ENCODE peak calls at places on chromosomes 4 and X, in nine cellular contexts. D is MM.1S; A is CD4-positive, alpha-beta memory T cell; L is colonic mucosa; R is endodermal cell; T is fibroblast of lung; V is mesenchymal stem cell; M is aorta; G is neural progenitor cell. K is an unnamed sample.

GRCh38 chrX:129161108-129161507 is 362.2 kb downstream of the SMARCA1 start:
- DNase-seq in D (no peak), A (no peak), L (no peak), R (peak; percentile 60), T (no peak), V (no peak), M (no peak), G (no peak), K (no peak)

GRCh38 chr4:3765271-3766206 is 646 bp upstream of the ADRA2C start:
- DNase-seq in D (no peak), A (no peak), L (peak; percentile 26), R (peak; percentile 89), T (peak; percentile 69), V (peak; percentile 18), M (peak; percentile 80), G (peak; percentile 90), K (peak; percentile 1)

GRCh38 chr4:140372607-140373327 is 679 bp upstream of the SCOC start:
- DNase-seq in D (peak; percentile 65), A (peak; percentile 49), L (no peak), R (peak; percentile 49), T (peak; percentile 19), V (peak; percentile 41), M (no peak), G (peak; percentile 12), K (peak; percentile 43)

GRCh38 chr4:52091811-52092210 is 40.7 kb downstream of the SPATA18 start:
- DNase-seq in D (no peak), A (no peak), L (peak; percentile 21), R (no peak), T (peak; percentile 59), V (peak; percentile 64), M (no peak), G (no peak), K (no peak)

GRCh38 chr4:137664416-137664815 is 132.1 kb upstream of the PCDH18 start:
- DNase-seq in D (no peak), A (no peak), L (no peak), R (no peak), T (peak; percentile 37), V (no peak), M (no peak), G (no peak), K (no peak)

GRCh38 chr4:110516106-110516922 is 40.4 kb downstream of the ENPEP start:
- DNase-seq in D (peak; percentile 74), A (peak; percentile 70), L (peak; percentile 85), R (peak; percentile 94), T (peak; percentile 56), V (peak; percentile 81), M (peak; percentile 63), G (peak; percentile 73), K (peak; percentile 91)

GRCh38 chr4:24937176-24937575 is 24.3 kb upstream of the CCDC149 start:
- DNase-seq in D (no peak), A (no peak), L (no peak), R (no peak), T (peak; percentile 78), V (no peak), M (no peak), G (no peak), K (no peak)

GRCh38 chr4:126533176-126533575 is 1099.6 kb upstream of the INTU start:
- DNase-seq in D (no peak), A (no peak), L (no peak), R (no peak), T (peak; percentile 34), V (peak; percentile 11), M (no peak), G (peak; percentile 59), K (no peak)

GRCh38 chr4:165011403-165011802 is 20.4 kb upstream of the TRIM60 start:
- DNase-seq in D (no peak), A (no peak), L (no peak), R (no peak), T (no peak), V (no peak), M (no peak), G (no peak), K (no peak)

GRCh38 chr4:53991821-53992220 is 72.6 kb downstream of the CHIC2 start:
- DNase-seq in D (no peak), A (no peak), L (no peak), R (no peak), T (no peak), V (no peak), M (no peak), G (no peak), K (no peak)

GRCh38 chr4:41573458-41574129 is 35.6 kb downstream of the LIMCH1 start:
- DNase-seq in D (no peak), A (no peak), L (no peak), R (no peak), T (peak; percentile 64), V (peak; percentile 49), M (no peak), G (no peak), K (no peak)

GRCh38 chrX:31658360-31658759 is 586.5 kb upstream of the FTHL17 start:
- DNase-seq in D (peak; percentile 37), A (peak; percentile 0), L (no peak), R (no peak), T (peak; percentile 30), V (peak; percentile 29), M (no peak), G (no peak), K (peak; percentile 21)

GRCh38 chr4:48945981-48946380 is 39.4 kb upstream of the OCIAD2 start:
- DNase-seq in D (no peak), A (no peak), L (no peak), R (no peak), T (no peak), V (no peak), M (no peak), G (no peak), K (no peak)

GRCh38 chr4:47494124-47494430 is 9.0 kb downstream of the ATP10D start:
- DNase-seq in D (no peak), A (no peak), L (no peak), R (no peak), T (no peak), V (no peak), M (no peak), G (no peak), K (no peak)
- H3K4me1 ChIP-seq in D (peaks cover 24% of the 10 kb centered on the region), A (no peaks in the 10 kb centered on the region), L (no peaks in the 10 kb centered on the region), R (no peaks in the 10 kb centered on the region), T (no peaks in the 10 kb centered on the region), V (peaks cover 2% of the 10 kb centered on the region), M (peaks cover 2% of the 10 kb centered on the region), G (no peaks in the 10 kb centered on the region), K (no peaks in the 10 kb centered on the region)

GRCh38 chr4:118762146-118762545 is 73.8 kb downstream of the SEC24D start:
- DNase-seq in D (no peak), A (no peak), L (no peak), R (no peak), T (no peak), V (no peak), M (no peak), G (no peak), K (no peak)

GRCh38 chr4:118762753-118763477 is 73.0 kb downstream of the SEC24D start:
- DNase-seq in D (no peak), A (no peak), L (no peak), R (no peak), T (peak; percentile 68), V (no peak), M (no peak), G (no peak), K (no peak)

GRCh38 chr4:118760493-118760892 is 75.3 kb downstream of the METTL14 start:
- DNase-seq in D (peak; percentile 86), A (no peak), L (no peak), R (no peak), T (no peak), V (no peak), M (no peak), G (no peak), K (no peak)

GRCh38 chr4:118760092-118760491 is 74.9 kb downstream of the METTL14 start:
- DNase-seq in D (peak; percentile 59), A (no peak), L (no peak), R (no peak), T (no peak), V (no peak), M (no peak), G (no peak), K (no peak)

DNA sequence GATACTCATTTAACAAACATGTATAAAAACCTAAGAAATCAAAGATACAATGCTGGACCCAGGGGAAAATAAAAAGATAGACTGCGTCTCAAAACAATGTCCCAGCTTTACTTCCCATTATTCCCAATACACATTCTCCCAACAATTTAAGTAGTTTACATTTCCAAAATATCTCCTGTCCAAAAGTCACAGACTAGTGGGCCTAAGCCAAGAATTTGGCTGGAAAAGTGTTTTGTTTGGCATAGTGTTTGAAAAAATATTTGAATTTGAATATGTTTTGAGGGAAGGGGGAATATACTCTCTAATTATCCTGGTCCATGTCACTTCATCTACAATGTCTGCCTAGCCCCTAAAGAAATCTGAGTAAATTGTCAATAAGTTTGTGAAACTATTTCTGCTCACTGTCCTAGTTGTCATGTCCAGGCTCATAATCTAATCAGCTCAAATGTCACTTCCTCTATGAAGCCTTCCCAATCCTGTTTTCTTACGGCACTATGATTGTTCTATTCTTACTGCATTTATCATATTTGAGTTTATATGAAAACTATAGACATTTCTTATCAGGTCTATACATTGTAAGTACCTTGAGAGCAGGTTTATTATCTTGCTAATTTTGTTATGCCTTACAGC is 74.4 kb downstream of the SEC24D start:
- DNase-seq in D (no peak), A (no peak), L (no peak), R (no peak), T (peak; percentile 36), V (no peak), M (no peak), G (no peak), K (no peak)
- H3K4me1 ChIP-seq in D (peaks cover 31% of the 10 kb centered on the region), A (no peaks in the 10 kb centered on the region), L (no peaks in the 10 kb centered on the region), R (no peaks in the 10 kb centered on the region), T (peaks cover 23% of the 10 kb centered on the region), V (peaks cover 1% of the 10 kb centered on the region), M (peaks cover 6% of the 10 kb centered on the region), G (no peaks in the 10 kb centered on the region), K (peaks cover 6% of the 10 kb centered on the region)

GRCh38 chr4:148431401-148431800 is 10.8 kb downstream of the NR3C2 start:
- DNase-seq in D (no peak), A (no peak), L (peak; percentile 29), R (no peak), T (no peak), V (no peak), M (no peak), G (no peak), K (peak; percentile 77)
- H3K4me1 ChIP-seq in D (peaks cover 15% of the 10 kb centered on the region), A (peaks cover 69% of the 10 kb centered on the region), L (no peaks in the 10 kb centered on the region), R (no peaks in the 10 kb centered on the region), T (no peaks in the 10 kb centered on the region), V (no peaks in the 10 kb centered on the region), M (no peaks in the 10 kb centered on the region), G (no peaks in the 10 kb centered on the region), K (no peaks in the 10 kb centered on the region)

GRCh38 chr4:176320976-176321361 is 1.2 kb downstream of the SPCS3 start:
- DNase-seq in D (no peak), A (no peak), L (no peak), R (no peak), T (no peak), V (peak; percentile 34), M (no peak), G (no peak), K (no peak)

GRCh38 chr4:176321589-176321988 is 1.8 kb downstream of the SPCS3 start:
- DNase-seq in D (no peak), A (no peak), L (no peak), R (no peak), T (no peak), V (no peak), M (no peak), G (no peak), K (no peak)

GRCh38 chr4:176319704-176320339 is at the start of gene SPCS3:
- DNase-seq in D (peak; percentile 98), A (peak; percentile 95), L (peak; percentile 97), R (peak; percentile 97), T (peak; percentile 93), V (peak; percentile 95), M (peak; percentile 98), G (peak; percentile 99), K (peak; percentile 98)

GRCh38 chr4:176320340-176320975 is 692 bp downstream of the SPCS3 start:
- DNase-seq in D (peak; percentile 83), A (peak; percentile 88), L (peak; percentile 88), R (peak; percentile 87), T (peak; percentile 87), V (peak; percentile 88), M (peak; percentile 96), G (peak; percentile 77), K (peak; percentile 86)

GRCh38 chr4:176323511-176324160 is 3.9 kb downstream of the SPCS3 start:
- DNase-seq in D (no peak), A (no peak), L (no peak), R (no peak), T (no peak), V (no peak), M (no peak), G (no peak), K (no peak)
- H3K4me1 ChIP-seq in D (peaks cover 8% of the 10 kb centered on the region), A (peaks cover 77% of the 10 kb centered on the region), L (peaks cover 3% of the 10 kb centered on the region), R (peaks cover 2% of the 10 kb centered on the region), T (peaks cover 6% of the 10 kb centered on the region), V (peaks cover 1% of the 10 kb centered on the region), M (no peaks in the 10 kb centered on the region), G (peaks cover 21% of the 10 kb centered on the region), K (peaks cover 2% of the 10 kb centered on the region)